ENCODE peak calls at places on chromosome 9, in six cellular contexts. One of them, this sample, is unnamed.

GRCh38 chr9:108093773-108094675 is 604.5 kb upstream of the KLF4 start:
- DNase-seq in NCI-H2081: no peak
- DNase-seq in NCI-H1694 treated with DMSO at 0.1 percent for 48 hours: no peak
- DNase-seq in pulmonary artery endothelial cell: no peak
- DNase-seq in cardiac muscle cell: no peak
- DNase-seq in SW480: peak
- DNase-seq in this sample: no peak

GRCh38 chr9:4821133-4821532 is 28.4 kb downstream of the RCL1 start:
- DNase-seq in pulmonary artery endothelial cell: no peak
- DNase-seq in NCI-H2081: no peak
- DNase-seq in cardiac muscle cell: no peak
- DNase-seq in NCI-H1694 treated with DMSO at 0.1 percent for 48 hours: no peak
- DNase-seq in SW480: no peak
- DNase-seq in this sample: no peak

GRCh38 chr9:106755727-106756126 is 107.2 kb upstream of the ZNF462 start:
- DNase-seq in cardiac muscle cell: no peak
- DNase-seq in SW480: no peak
- DNase-seq in pulmonary artery endothelial cell: no peak
- DNase-seq in NCI-H2081: no peak
- DNase-seq in NCI-H1694 treated with DMSO at 0.1 percent for 48 hours: no peak
- DNase-seq in this sample: no peak

GRCh38 chr9:93686880-93687236 is 110.5 kb downstream of the PHF2 start:
- DNase-seq in NCI-H1694 treated with DMSO at 0.1 percent for 48 hours: no peak
- DNase-seq in NCI-H2081: no peak
- DNase-seq in cardiac muscle cell: no peak
- DNase-seq in pulmonary artery endothelial cell: no peak
- DNase-seq in SW480: no peak
- DNase-seq in this sample: no peak

GRCh38 chr9:126534431-126535186 is 79.1 kb upstream of the LMX1B start:
- DNase-seq in pulmonary artery endothelial cell: no peak
- DNase-seq in cardiac muscle cell: no peak
- DNase-seq in SW480: peak
- DNase-seq in NCI-H2081: no peak
- DNase-seq in NCI-H1694 treated with DMSO at 0.1 percent for 48 hours: no peak
- DNase-seq in this sample: no peak

GRCh38 chr9:133073264-133074000 is 11.7 kb downstream of the CEL start:
- DNase-seq in NCI-H2081: no peak
- DNase-seq in pulmonary artery endothelial cell: no peak
- DNase-seq in cardiac muscle cell: no peak
- DNase-seq in SW480: no peak
- DNase-seq in NCI-H1694 treated with DMSO at 0.1 percent for 48 hours: no peak
- DNase-seq in this sample: no peak

GRCh38 chr9:127767909-127768331 is 10.5 kb downstream of the SH2D3C start:
- DNase-seq in NCI-H1694 treated with DMSO at 0.1 percent for 48 hours: no peak
- DNase-seq in SW480: no peak
- DNase-seq in pulmonary artery endothelial cell: peak
- DNase-seq in NCI-H2081: no peak
- DNase-seq in cardiac muscle cell: peak
- DNase-seq in this sample: no peak

GRCh38 chr9:94120854-94121376 is 36.7 kb downstream of the PTPDC1 start:
- DNase-seq in NCI-H2081: no peak
- DNase-seq in NCI-H1694 treated with DMSO at 0.1 percent for 48 hours: no peak
- DNase-seq in SW480: no peak
- DNase-seq in cardiac muscle cell: no peak
- DNase-seq in pulmonary artery endothelial cell: no peak
- DNase-seq in this sample: no peak

GRCh38 chr9:108994695-108995094 is 18.6 kb downstream of the CTNNAL1 start:
- DNase-seq in cardiac muscle cell: peak
- DNase-seq in SW480: no peak
- DNase-seq in pulmonary artery endothelial cell: peak
- DNase-seq in NCI-H2081: no peak
- DNase-seq in NCI-H1694 treated with DMSO at 0.1 percent for 48 hours: no peak
- DNase-seq in this sample: peak

GRCh38 chr9:128169492-128169891 is 9.4 kb downstream of the BBLN start:
- DNase-seq in NCI-H1694 treated with DMSO at 0.1 percent for 48 hours: peak
- DNase-seq in pulmonary artery endothelial cell: no peak
- DNase-seq in cardiac muscle cell: no peak
- DNase-seq in NCI-H2081: no peak
- DNase-seq in SW480: no peak
- DNase-seq in this sample: no peak

GRCh38 chr9:116461632-116462031 is 225.5 kb upstream of the TRIM32 start:
- DNase-seq in NCI-H1694 treated with DMSO at 0.1 percent for 48 hours: no peak
- DNase-seq in pulmonary artery endothelial cell: no peak
- DNase-seq in SW480: no peak
- DNase-seq in cardiac muscle cell: no peak
- DNase-seq in NCI-H2081: no peak
- DNase-seq in this sample: no peak

GRCh38 chr9:109092587-109092986 is 27.2 kb downstream of the TMEM245 start:
- DNase-seq in cardiac muscle cell: no peak
- DNase-seq in SW480: no peak
- DNase-seq in pulmonary artery endothelial cell: no peak
- DNase-seq in NCI-H2081: no peak
- DNase-seq in NCI-H1694 treated with DMSO at 0.1 percent for 48 hours: no peak
- DNase-seq in this sample: no peak